ENCODE peak calls at places on chromosomes 11 and 22, in seven cellular contexts. V is activated T-cell treated with anti-CD3 and anti-CD28 coated beads for 1 hour; O is activated CD4-positive, alpha-beta T cell treated with anti-CD3 and anti-CD28 coated beads for 36 hours; H is G401; K is stimulated activated CD8-positive, alpha-beta memory T cell treated with anti-CD3 and anti-CD28 coated beads, Interleukin-15, amount 100 ng/mL, for 48 hours; A is Right ventricle myocardium superior; C is ACHN. W is an unnamed sample.

GRCh38 chr11:123479048-123479837 is 49.2 kb downstream of the GRAMD1B start:
- DNase-seq in A (no peak), H (no peak), O (peak), V (no peak), C (no peak), K (no peak), W (peak)

GRCh38 chr11:15673408-15673811 is 558.7 kb downstream of the INSC start:
- DNase-seq in V (no peak), C (no peak), O (no peak), K (no peak), A (no peak), H (peak), W (no peak)

GRCh38 chr11:119218141-119218878 is 12.2 kb downstream of the CBL start:
- DNase-seq in V (no peak), A (no peak), K (no peak), O (peak), C (peak), H (no peak), W (no peak)

GRCh38 chr11:110522456-110522855 is 92.7 kb downstream of the FDX1 start:
- DNase-seq in A (no peak), V (no peak), K (no peak), H (no peak), O (no peak), C (no peak), W (no peak)

GRCh38 chr11:60498399-60498798 is 5.8 kb downstream of the MS4A12 start:
- DNase-seq in V (no peak), H (no peak), A (no peak), C (no peak), K (no peak), O (no peak), W (no peak)

GRCh38 chr22:50698546-50698945 is 25.9 kb downstream of the SHANK3 start:
- DNase-seq in H (no peak), K (no peak), A (peak), O (peak), C (no peak), V (no peak), W (peak)

GRCh38 chr11:15123849-15124248 is 9.1 kb downstream of the INSC start:
- DNase-seq in H (no peak), V (no peak), O (no peak), A (no peak), C (peak), K (no peak), W (no peak)

GRCh38 chr11:10319691-10320090 is 14.8 kb downstream of the ADM start:
- DNase-seq in O (no peak), K (no peak), A (no peak), H (no peak), C (no peak), V (no peak), W (no peak)

GRCh38 chr11:117911694-117912093 is 17.5 kb downstream of the TMPRSS13 start:
- DNase-seq in C (no peak), V (no peak), K (no peak), A (no peak), H (no peak), O (no peak), W (no peak)

W was measured in lower lobe of right lung.